ENCODE peak calls at places on chromosomes 5 and 9, in four cellular contexts. L, K, A and F are unnamed samples. For H3K27me3, the result is how much of the 10 kb centered on the place peaks cover.

GRCh38 chr9:128051932-128052734 is 15.0 kb downstream of the NAIF1 start:
- DNase-seq in L (no peak), A (no peak), K (no peak), F (no peak)

GRCh38 chr5:170221319-170221718 is 11.5 kb upstream of the C5orf58 start:
- DNase-seq in L (no peak), A (no peak), K (no peak), F (peak)

GRCh38 chr9:73180373-73180772 is 28.7 kb downstream of the ANXA1 start:
- DNase-seq in L (no peak), A (no peak), K (peak), F (peak)

GRCh38 chr9:86902606-86903460 is 44.5 kb downstream of the GAS1 start:
- DNase-seq in L (no peak), A (no peak), K (no peak), F (no peak)

GRCh38 chr9:16147726-16148125 is 594.9 kb downstream of the CCDC171 start:
- DNase-seq in K (no peak), A (no peak), L (no peak), F (no peak)

GRCh38 chr9:88005146-88005750 is 30.9 kb upstream of the CDK20 start:
- DNase-seq in K (no peak), A (no peak), L (no peak), F (no peak)

GRCh38 chr5:140869555-140869886 is 764 bp downstream of the PCDHA11 start:
- DNase-seq in K (no peak), A (no peak), L (no peak), F (no peak)

GRCh38 chr5:117652640-117653280 is 1078.1 kb upstream of the SEMA6A start:
- DNase-seq in A (no peak), L (no peak), K (no peak), F (no peak)

GRCh38 chr5:151078490-151079262 is 2.2 kb downstream of the TNIP1 start:
- DNase-seq in K (no peak), L (no peak), A (no peak), F (no peak)

GRCh38 chr5:137218471-137218870 is 280.7 kb downstream of the SPOCK1 start:
- DNase-seq in A (no peak), L (no peak), K (no peak), F (peak)

DNA sequence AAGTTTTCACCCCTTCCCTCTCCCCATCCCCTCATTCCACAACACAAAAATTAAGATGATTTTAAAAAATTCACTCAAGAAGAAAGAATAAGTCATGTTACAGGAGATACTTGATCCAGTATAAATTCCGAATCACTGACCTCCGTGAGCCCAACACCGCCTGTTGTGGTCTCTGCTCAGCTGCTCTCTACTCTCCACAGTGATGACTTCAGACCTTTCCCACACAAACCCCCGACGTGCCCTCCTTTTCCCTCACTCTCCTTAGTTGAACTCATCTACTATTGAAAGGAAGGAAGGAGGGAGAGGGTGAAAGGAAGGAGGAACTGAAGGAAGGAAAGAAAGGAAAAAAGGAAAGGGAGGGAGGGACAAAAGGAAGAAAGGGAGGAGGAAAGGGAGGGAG is 55.1 kb downstream of the ZNF354C start:
- DNase-seq in K (no peak), L (no peak), A (no peak), F (no peak)
- TF ChIP-seq CHD1 in K (no peak), L (no peak), A (no peak), F (no peak)

DNA sequence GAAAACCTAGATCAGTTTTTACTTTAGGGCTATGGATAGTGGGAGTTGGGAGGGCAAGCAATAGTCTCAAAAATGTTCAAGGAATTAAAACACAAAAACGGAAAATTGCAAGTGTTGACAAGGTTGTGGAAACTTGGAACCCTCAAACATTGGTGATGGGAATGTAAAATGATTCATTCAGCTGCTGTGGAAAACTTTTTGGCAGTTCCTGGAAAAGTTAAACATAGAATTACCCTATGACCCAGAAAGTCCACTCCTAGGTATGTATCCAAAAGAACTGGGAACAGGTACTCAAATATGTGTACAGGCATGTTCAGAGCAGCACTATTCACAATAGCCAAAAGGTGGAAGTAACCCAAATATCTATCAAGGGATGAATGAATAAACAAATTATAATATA is 1.2 kb upstream of the MSANTD3 start:
- DNase-seq in K (no peak), A (no peak), L (no peak), F (no peak)
- H3K4me2 ChIP-seq in K (peak), A (peak), L (no peak), F (peak)

DNA sequence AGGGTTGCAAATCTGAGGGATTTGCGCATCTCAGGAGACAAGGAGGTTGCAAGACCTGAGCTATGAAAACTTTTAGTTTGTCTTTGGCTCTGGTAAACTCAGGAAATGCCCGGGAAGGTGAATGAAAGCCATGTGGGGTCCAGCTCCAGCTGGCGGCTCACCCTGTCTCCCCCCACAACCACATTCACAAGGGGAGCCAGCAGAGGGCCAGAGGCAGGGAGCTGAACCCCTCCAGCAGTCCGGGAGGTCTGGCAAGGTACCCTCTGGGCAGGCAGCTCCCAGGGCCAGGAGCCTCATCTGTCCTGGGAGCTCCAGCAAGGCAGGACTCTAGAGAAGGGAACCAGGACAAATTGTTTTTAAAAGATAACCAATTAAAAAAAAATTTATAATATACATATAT is 2.5 kb upstream of the FGFR4 start:
- DNase-seq in L (no peak), A (no peak), K (no peak), F (no peak)
- H3K27me3 ChIP-seq in L (under half), A (under half), K (under half), F (under half)

GRCh38 chr9:24961787-24962186 is 416.1 kb upstream of the IZUMO3 start:
- DNase-seq in L (no peak), A (no peak), K (no peak), F (no peak)
- TF ChIP-seq CHD1 in L (no peak), A (no peak), K (no peak), F (no peak)

GRCh38 chr5:133365738-133366137 is 246.6 kb downstream of the FSTL4 start:
- DNase-seq in A (no peak), K (no peak), L (no peak), F (no peak)
- H3K4me2 ChIP-seq in A (no peak), K (no peak), L (no peak), F (no peak)

GRCh38 chr5:178991190-178992145 is 3.7 kb downstream of the GRM6 start:
- DNase-seq in A (no peak), L (no peak), K (no peak), F (no peak)
- H3K27me3 ChIP-seq in A (under half), L (under half), K (under half), F (under half)

GRCh38 chr9:134328841-134329575 is 2.8 kb downstream of the RXRA start:
- DNase-seq in K (no peak), L (no peak), A (no peak), F (no peak)
- TF ChIP-seq CHD1 in K (no peak), L (no peak), A (no peak), F (no peak)

GRCh38 chr5:108078882-108079281 is 303.0 kb downstream of the FBXL17 start:
- DNase-seq in K (no peak), A (no peak), L (no peak), F (no peak)
- H3K4me2 ChIP-seq in K (no peak), A (peak), L (no peak), F (no peak)